ENCODE peak calls at places on chromosome 19, in four cellular contexts. One of them, this sample, is unnamed.
A peak's percentile ranks its signal among the peaks of the same experiment; 100 is the strongest.

GRCh38 chr19:45933759-45934158 is 19.2 kb upstream of the NANOS2 start:
- DNase-seq in Caco-2: no peak
- DNase-seq in CD8-positive, alpha-beta memory T cell: no peak
- DNase-seq in MM.1S: no peak
- DNase-seq in this sample: no peak

GRCh38 chr19:32200312-32201038 is 144.9 kb upstream of the ZNF507 start:
- DNase-seq in Caco-2: no peak
- DNase-seq in CD8-positive, alpha-beta memory T cell: no peak
- DNase-seq in MM.1S: no peak
- DNase-seq in this sample: no peak

GRCh38 chr19:11435833-11436313 is 438 bp downstream of the PRKCSH start:
- DNase-seq in Caco-2: peak; percentile 44
- DNase-seq in CD8-positive, alpha-beta memory T cell: no peak
- DNase-seq in MM.1S: no peak
- DNase-seq in this sample: no peak

GRCh38 chr19:33746159-33746558 is 50.5 kb upstream of the KCTD15 start:
- DNase-seq in Caco-2: no peak
- DNase-seq in CD8-positive, alpha-beta memory T cell: no peak
- DNase-seq in MM.1S: no peak
- DNase-seq in this sample: no peak

GRCh38 chr19:56111601-56112312 is 9.3 kb downstream of the ZNF787 start:
- DNase-seq in Caco-2: no peak
- DNase-seq in CD8-positive, alpha-beta memory T cell: no peak
- DNase-seq in MM.1S: no peak
- DNase-seq in this sample: no peak

GRCh38 chr19:41691268-41691970 is 3.3 kb upstream of the CEACAM7 start:
- DNase-seq in Caco-2: peak; percentile 41
- DNase-seq in CD8-positive, alpha-beta memory T cell: no peak
- DNase-seq in MM.1S: peak; percentile 25
- DNase-seq in this sample: peak; percentile 18

GRCh38 chr19:47100290-47100689 is 13.3 kb downstream of the ZC3H4 start:
- DNase-seq in Caco-2: peak; percentile 49
- DNase-seq in CD8-positive, alpha-beta memory T cell: no peak
- DNase-seq in MM.1S: no peak
- DNase-seq in this sample: no peak

GRCh38 chr19:10963865-10964264 is 3.0 kb downstream of the SMARCA4 start:
- DNase-seq in Caco-2: no peak
- DNase-seq in CD8-positive, alpha-beta memory T cell: no peak
- DNase-seq in MM.1S: no peak
- DNase-seq in this sample: no peak

GRCh38 chr19:47107953-47108746 is 5.4 kb downstream of the ZC3H4 start:
- DNase-seq in Caco-2: no peak
- DNase-seq in CD8-positive, alpha-beta memory T cell: no peak
- DNase-seq in MM.1S: no peak
- DNase-seq in this sample: no peak

GRCh38 chr19:35561436-35561835 is 2.0 kb downstream of the ATP4A start:
- DNase-seq in Caco-2: no peak
- DNase-seq in CD8-positive, alpha-beta memory T cell: no peak
- DNase-seq in MM.1S: no peak
- DNase-seq in this sample: no peak

GRCh38 chr19:44512326-44513298 is 12.3 kb upstream of the ZNF180 start:
- DNase-seq in Caco-2: peak; percentile 75
- DNase-seq in CD8-positive, alpha-beta memory T cell: no peak
- DNase-seq in MM.1S: no peak
- DNase-seq in this sample: no peak

GRCh38 chr19:45423589-45424190 is at the start of gene ERCC1:
- DNase-seq in Caco-2: peak; percentile 99
- DNase-seq in CD8-positive, alpha-beta memory T cell: peak; percentile 88
- DNase-seq in MM.1S: peak; percentile 98
- DNase-seq in this sample: peak; percentile 49

GRCh38 chr19:41741244-41741554 is 14.1 kb upstream of the CEACAM6 start:
- DNase-seq in Caco-2: no peak
- DNase-seq in CD8-positive, alpha-beta memory T cell: no peak
- DNase-seq in MM.1S: no peak
- DNase-seq in this sample: no peak

GRCh38 chr19:741506-742131 is 9.3 kb upstream of the MISP start:
- DNase-seq in Caco-2: peak; percentile 56
- DNase-seq in CD8-positive, alpha-beta memory T cell: no peak
- DNase-seq in MM.1S: peak; percentile 35
- DNase-seq in this sample: peak; percentile 7

GRCh38 chr19:38852231-38853044 is 2.7 kb upstream of the HNRNPL start:
- DNase-seq in Caco-2: peak; percentile 56
- DNase-seq in CD8-positive, alpha-beta memory T cell: peak; percentile 84
- DNase-seq in MM.1S: peak; percentile 64
- DNase-seq in this sample: peak; percentile 47

GRCh38 chr19:39867952-39868351 is 21.8 kb upstream of the FBL start:
- DNase-seq in Caco-2: no peak
- DNase-seq in CD8-positive, alpha-beta memory T cell: no peak
- DNase-seq in MM.1S: no peak
- DNase-seq in this sample: no peak

GRCh38 chr19:19602136-19602712 is 16.3 kb downstream of the PBX4 start:
- DNase-seq in Caco-2: no peak
- DNase-seq in CD8-positive, alpha-beta memory T cell: peak; percentile 60
- DNase-seq in MM.1S: no peak
- DNase-seq in this sample: peak; percentile 56

GRCh38 chr19:17302391-17303166 is 646 bp downstream of the ABHD8 start:
- DNase-seq in Caco-2: no peak
- DNase-seq in CD8-positive, alpha-beta memory T cell: peak; percentile 67
- DNase-seq in MM.1S: no peak
- DNase-seq in this sample: no peak

GRCh38 chr19:10333758-10334339 is 520 bp upstream of the RAVER1 start:
- DNase-seq in Caco-2: no peak
- DNase-seq in CD8-positive, alpha-beta memory T cell: no peak
- DNase-seq in MM.1S: no peak
- DNase-seq in this sample: no peak

GRCh38 chr19:40216013-40216776 is 2.0 kb downstream of the TTC9B start:
- DNase-seq in Caco-2: no peak
- DNase-seq in CD8-positive, alpha-beta memory T cell: no peak
- DNase-seq in MM.1S: no peak
- DNase-seq in this sample: no peak

GRCh38 chr19:40607311-40607871 is 6.2 kb downstream of the LTBP4 start:
- DNase-seq in Caco-2: peak; percentile 47
- DNase-seq in CD8-positive, alpha-beta memory T cell: peak; percentile 44
- DNase-seq in MM.1S: no peak
- DNase-seq in this sample: no peak

GRCh38 chr19:16383584-16384161 is 59.0 kb downstream of the KLF2 start:
- DNase-seq in Caco-2: no peak
- DNase-seq in CD8-positive, alpha-beta memory T cell: no peak
- DNase-seq in MM.1S: no peak
- DNase-seq in this sample: no peak

GRCh38 chr19:41535029-41535622 is 40.8 kb upstream of the CEACAM21 start:
- DNase-seq in Caco-2: no peak
- DNase-seq in CD8-positive, alpha-beta memory T cell: no peak
- DNase-seq in MM.1S: peak; percentile 96
- DNase-seq in this sample: no peak

GRCh38 chr19:18464646-18465045 is 26.7 kb upstream of the ISYNA1 start:
- DNase-seq in Caco-2: no peak
- DNase-seq in CD8-positive, alpha-beta memory T cell: no peak
- DNase-seq in MM.1S: no peak
- DNase-seq in this sample: no peak

GRCh38 chr19:38473201-38473600 is 39.7 kb downstream of the RYR1 start:
- DNase-seq in Caco-2: no peak
- DNase-seq in CD8-positive, alpha-beta memory T cell: no peak
- DNase-seq in MM.1S: no peak
- DNase-seq in this sample: no peak

GRCh38 chr19:40920300-40921004 is 38.4 kb upstream of the CYP2A7 start:
- DNase-seq in Caco-2: no peak
- DNase-seq in CD8-positive, alpha-beta memory T cell: no peak
- DNase-seq in MM.1S: no peak
- DNase-seq in this sample: no peak

GRCh38 chr19:31351212-31352193 is 2.3 kb upstream of the TSHZ3 start:
- DNase-seq in Caco-2: no peak
- DNase-seq in CD8-positive, alpha-beta memory T cell: no peak
- DNase-seq in MM.1S: no peak
- DNase-seq in this sample: no peak

GRCh38 chr19:27741236-27741635 is 1471.7 kb downstream of the UQCRFS1 start:
- DNase-seq in Caco-2: no peak
- DNase-seq in CD8-positive, alpha-beta memory T cell: no peak
- DNase-seq in MM.1S: no peak
- DNase-seq in this sample: no peak

GRCh38 chr19:57192064-57192395 is 730 bp downstream of the ZNF264 start:
- DNase-seq in Caco-2: peak; percentile 5
- DNase-seq in CD8-positive, alpha-beta memory T cell: no peak
- DNase-seq in MM.1S: no peak
- DNase-seq in this sample: no peak

GRCh38 chr19:19434483-19435045 is 29.1 kb downstream of the GATAD2A start:
- DNase-seq in Caco-2: no peak
- DNase-seq in CD8-positive, alpha-beta memory T cell: no peak
- DNase-seq in MM.1S: no peak
- DNase-seq in this sample: no peak

GRCh38 chr19:18833849-18834643 is 2.3 kb downstream of the UPF1 start:
- DNase-seq in Caco-2: no peak
- DNase-seq in CD8-positive, alpha-beta memory T cell: no peak
- DNase-seq in MM.1S: peak; percentile 56
- DNase-seq in this sample: no peak

GRCh38 chr19:42386974-42387707 is 3.0 kb downstream of the CNFN start:
- DNase-seq in Caco-2: peak; percentile 92
- DNase-seq in CD8-positive, alpha-beta memory T cell: peak; percentile 68
- DNase-seq in MM.1S: peak; percentile 64
- DNase-seq in this sample: peak; percentile 73

GRCh38 chr19:39057615-39058014 is 25.3 kb upstream of the FBXO27 start:
- DNase-seq in Caco-2: no peak
- DNase-seq in CD8-positive, alpha-beta memory T cell: no peak
- DNase-seq in MM.1S: no peak
- DNase-seq in this sample: no peak

DNA sequence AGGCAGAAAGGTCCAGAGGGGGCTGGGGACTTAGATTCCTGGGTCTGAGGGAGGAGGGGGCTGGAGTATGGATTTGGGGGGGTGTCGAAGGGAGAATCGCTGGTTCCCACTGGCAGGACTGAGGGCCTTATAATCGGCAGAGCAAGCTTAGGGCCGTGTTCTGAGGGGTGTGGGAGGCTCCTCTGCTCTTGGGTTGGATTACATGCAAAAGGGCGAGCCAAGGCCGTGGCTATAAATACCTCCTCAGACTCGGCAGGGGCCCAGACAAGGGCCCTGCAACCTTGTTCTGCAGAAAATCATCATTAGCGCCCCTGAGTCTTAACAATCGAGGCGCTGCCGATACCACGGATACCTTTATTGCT is 707 bp upstream of the MAMSTR start:
- DNase-seq in Caco-2: no peak
- DNase-seq in CD8-positive, alpha-beta memory T cell: no peak
- DNase-seq in MM.1S: no peak
- DNase-seq in this sample: no peak
- H3K4me3 ChIP-seq in Caco-2: peak overlapping the region; percentile 15
- H3K4me3 ChIP-seq in CD8-positive, alpha-beta memory T cell: peak overlapping the region; percentile 91
- H3K4me3 ChIP-seq in MM.1S: peak overlapping the region; percentile 66
- H3K4me3 ChIP-seq in this sample: no peak overlapping the region

GRCh38 chr19:54556194-54556593 is 17.4 kb upstream of the LILRA2 start:
- DNase-seq in Caco-2: no peak
- DNase-seq in CD8-positive, alpha-beta memory T cell: no peak
- DNase-seq in MM.1S: no peak
- DNase-seq in this sample: no peak
- H3K9me3 ChIP-seq in Caco-2: no peaks in the 10 kb centered on the region
- H3K9me3 ChIP-seq in CD8-positive, alpha-beta memory T cell: no peaks in the 10 kb centered on the region
- H3K9me3 ChIP-seq in MM.1S: no peaks in the 10 kb centered on the region
- H3K9me3 ChIP-seq in this sample: no peaks in the 10 kb centered on the region

GRCh38 chr19:7922841-7923205 is 2.7 kb downstream of the SNAPC2 start:
- DNase-seq in Caco-2: no peak
- DNase-seq in CD8-positive, alpha-beta memory T cell: no peak
- DNase-seq in MM.1S: no peak
- DNase-seq in this sample: no peak
- H3K4me1 ChIP-seq in Caco-2: peaks cover 23% of the 10 kb centered on the region
- H3K4me1 ChIP-seq in CD8-positive, alpha-beta memory T cell: peaks cover 34% of the 10 kb centered on the region
- H3K4me1 ChIP-seq in MM.1S: peaks cover 3% of the 10 kb centered on the region
- H3K4me1 ChIP-seq in this sample: peaks cover 42% of the 10 kb centered on the region

GRCh38 chr19:1848399-1849131 is at the start of gene REXO1:
- DNase-seq in Caco-2: peak; percentile 96
- DNase-seq in CD8-positive, alpha-beta memory T cell: peak; percentile 98
- DNase-seq in MM.1S: peak; percentile 99
- DNase-seq in this sample: peak; percentile 99

GRCh38 chr19:1847348-1847683 is 967 bp downstream of the REXO1 start:
- DNase-seq in Caco-2: no peak
- DNase-seq in CD8-positive, alpha-beta memory T cell: no peak
- DNase-seq in MM.1S: no peak
- DNase-seq in this sample: no peak

GRCh38 chr19:1849999-1850398 is 1.7 kb upstream of the REXO1 start:
- DNase-seq in Caco-2: no peak
- DNase-seq in CD8-positive, alpha-beta memory T cell: no peak
- DNase-seq in MM.1S: no peak
- DNase-seq in this sample: no peak

GRCh38 chr19:1847684-1848398 is 442 bp downstream of the REXO1 start:
- DNase-seq in Caco-2: peak; percentile 60
- DNase-seq in CD8-positive, alpha-beta memory T cell: no peak
- DNase-seq in MM.1S: no peak
- DNase-seq in this sample: no peak

GRCh38 chr19:1849132-1849474 is 820 bp upstream of the REXO1 start:
- DNase-seq in Caco-2: no peak
- DNase-seq in CD8-positive, alpha-beta memory T cell: no peak
- DNase-seq in MM.1S: no peak
- DNase-seq in this sample: no peak
- H3K4me3 ChIP-seq in Caco-2: no peak overlapping the region
- H3K4me3 ChIP-seq in CD8-positive, alpha-beta memory T cell: no peak overlapping the region
- H3K4me3 ChIP-seq in MM.1S: peak overlapping the region; percentile 35
- H3K4me3 ChIP-seq in this sample: peak overlapping the region; percentile 34

DNA sequence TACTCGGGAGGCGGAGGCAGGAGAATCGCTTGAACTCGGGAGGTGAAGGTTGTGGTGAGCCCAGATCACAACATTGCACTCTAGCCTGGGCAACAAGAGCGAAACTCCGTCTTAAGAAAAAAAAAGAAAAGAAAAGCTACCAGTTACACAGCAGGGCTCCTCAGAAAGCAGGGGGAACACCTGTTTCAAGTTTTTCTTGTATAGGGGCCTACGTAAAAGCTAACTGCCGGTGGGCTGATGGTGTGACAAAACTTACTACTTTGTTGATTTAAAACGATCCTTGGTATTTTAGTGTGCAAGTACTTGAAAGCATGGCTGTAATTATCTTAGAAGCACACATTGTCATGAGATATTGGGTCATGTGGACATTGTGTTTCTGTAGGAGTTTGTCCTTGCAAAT is 15.7 kb upstream of the ERVV-1 start:
- DNase-seq in Caco-2: no peak
- DNase-seq in CD8-positive, alpha-beta memory T cell: no peak
- DNase-seq in MM.1S: no peak
- DNase-seq in this sample: no peak
- H3K9me3 ChIP-seq in Caco-2: peaks cover 18% of the 10 kb centered on the region
- H3K9me3 ChIP-seq in CD8-positive, alpha-beta memory T cell: no peaks in the 10 kb centered on the region
- H3K9me3 ChIP-seq in MM.1S: no peaks in the 10 kb centered on the region
- H3K9me3 ChIP-seq in this sample: no peaks in the 10 kb centered on the region

GRCh38 chr19:3431760-3432397 is 48.4 kb downstream of the SMIM24 start:
- DNase-seq in Caco-2: no peak
- DNase-seq in CD8-positive, alpha-beta memory T cell: no peak
- DNase-seq in MM.1S: no peak
- DNase-seq in this sample: no peak
- H3K4me1 ChIP-seq in Caco-2: no peaks in the 10 kb centered on the region
- H3K4me1 ChIP-seq in CD8-positive, alpha-beta memory T cell: peaks cover 12% of the 10 kb centered on the region
- H3K4me1 ChIP-seq in MM.1S: peaks cover 4% of the 10 kb centered on the region
- H3K4me1 ChIP-seq in this sample: peaks cover 11% of the 10 kb centered on the region

GRCh38 chr19:2282862-2283237 is 875 bp upstream of the PEAK3 start:
- DNase-seq in Caco-2: no peak
- DNase-seq in CD8-positive, alpha-beta memory T cell: no peak
- DNase-seq in MM.1S: no peak
- DNase-seq in this sample: no peak
- H3K4me3 ChIP-seq in Caco-2: no peak overlapping the region
- H3K4me3 ChIP-seq in CD8-positive, alpha-beta memory T cell: no peak overlapping the region
- H3K4me3 ChIP-seq in MM.1S: no peak overlapping the region
- H3K4me3 ChIP-seq in this sample: no peak overlapping the region

This sample was measured in CD4-positive, CD25-positive, alpha-beta regulatory T cell.